ENCODE peak calls at places on chromosomes 16 and 17, in ten cellular contexts. P is K562, Q is mesenchymal stem cell, U is stomach, B is AG04449, F is tibial artery, I is ascending aorta, G is neuronal stem cell, A is Peyer's patch, D is uterus. C is an unnamed sample.

GRCh38 chr16:4319454-4319853 is 3.6 kb downstream of the GLIS2 start:
- DNase-seq in B (no peak), G (no peak), Q (no peak), F (peak; percentile 63), I (no peak), U (peak; percentile 46), D (no peak), A (peak; percentile 76), P (peak; percentile 70), C (no peak)

GRCh38 chr17:29760279-29760721 is 137.6 kb upstream of the CORO6 start:
- DNase-seq in I (no peak), Q (peak; percentile 58), D (no peak), A (peak; percentile 74), G (no peak), P (no peak), F (no peak), B (no peak), U (no peak), C (no peak)

GRCh38 chr16:1155353-1156110 is 2.6 kb downstream of the CACNA1H start:
- DNase-seq in A (no peak), D (no peak), G (no peak), P (no peak), Q (no peak), F (no peak), I (no peak), U (no peak), B (no peak), C (no peak)

GRCh38 chr17:45433136-45433535 is 466 bp upstream of the ARHGAP27 start:
- DNase-seq in A (no peak), G (no peak), P (no peak), D (no peak), Q (no peak), F (no peak), U (no peak), I (no peak), B (no peak), C (no peak)

GRCh38 chr16:63005356-63005755 is 969.1 kb upstream of the CDH8 start:
- DNase-seq in B (no peak), U (no peak), D (no peak), A (no peak), G (no peak), I (no peak), Q (no peak), P (no peak), F (no peak), C (no peak)

GRCh38 chr16:69411064-69411985 is 13.1 kb upstream of the CYB5B start:
- DNase-seq in G (no peak), F (no peak), I (no peak), B (no peak), A (no peak), P (no peak), Q (no peak), U (no peak), D (no peak), C (no peak)

GRCh38 chr16:89402962-89403361 is 87.4 kb downstream of the ANKRD11 start:
- DNase-seq in P (no peak), U (no peak), D (no peak), Q (no peak), G (no peak), F (no peak), A (peak; percentile 61), B (no peak), I (no peak), C (no peak)

GRCh38 chr16:2821483-2822157 is 4.6 kb downstream of the PRSS21 start:
- DNase-seq in F (peak; percentile 12), D (no peak), A (no peak), Q (no peak), G (no peak), I (no peak), U (no peak), P (no peak), B (no peak), C (no peak)

GRCh38 chr17:978110-979093 is 1.2 kb downstream of the NXN start:
- DNase-seq in Q (peak; percentile 68), D (no peak), F (no peak), B (no peak), G (peak; percentile 42), I (no peak), P (no peak), A (no peak), U (peak; percentile 32), C (no peak)

DNA sequence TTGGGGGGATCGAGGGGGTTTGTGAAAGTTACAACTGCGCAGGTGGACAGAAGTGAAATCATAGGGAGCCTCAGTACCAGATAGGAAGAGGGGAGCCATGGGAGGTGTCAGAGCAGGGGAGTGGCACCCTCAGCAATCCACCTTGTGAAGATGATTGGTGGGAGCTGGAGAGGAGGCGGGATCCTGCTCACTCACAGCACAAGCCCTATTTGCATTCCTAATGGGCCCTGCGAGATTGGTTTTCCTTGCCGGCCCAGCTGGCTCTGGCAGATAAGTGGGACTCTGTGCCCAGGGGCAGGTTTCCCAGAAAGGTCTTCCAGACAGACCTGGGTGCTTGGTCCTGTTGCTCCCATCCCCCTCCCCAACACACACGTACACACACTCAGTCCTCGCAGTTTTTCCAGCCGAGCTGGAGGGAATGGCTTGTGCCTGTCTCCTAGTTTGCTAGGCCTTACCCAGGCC is 9.4 kb downstream of the WNT3 start:
- DNase-seq in B (no peak), I (no peak), U (no peak), P (peak; percentile 90), G (no peak), D (no peak), A (no peak), F (no peak), Q (no peak), C (no peak)
- H3K4me3 ChIP-seq in B (no peak overlapping the region), I (no peak overlapping the region), U (no peak overlapping the region), P (no peak overlapping the region), G (no peak overlapping the region), D (no peak overlapping the region), A (no peak overlapping the region), F (no peak overlapping the region), Q (no peak overlapping the region), C (no peak overlapping the region)

DNA sequence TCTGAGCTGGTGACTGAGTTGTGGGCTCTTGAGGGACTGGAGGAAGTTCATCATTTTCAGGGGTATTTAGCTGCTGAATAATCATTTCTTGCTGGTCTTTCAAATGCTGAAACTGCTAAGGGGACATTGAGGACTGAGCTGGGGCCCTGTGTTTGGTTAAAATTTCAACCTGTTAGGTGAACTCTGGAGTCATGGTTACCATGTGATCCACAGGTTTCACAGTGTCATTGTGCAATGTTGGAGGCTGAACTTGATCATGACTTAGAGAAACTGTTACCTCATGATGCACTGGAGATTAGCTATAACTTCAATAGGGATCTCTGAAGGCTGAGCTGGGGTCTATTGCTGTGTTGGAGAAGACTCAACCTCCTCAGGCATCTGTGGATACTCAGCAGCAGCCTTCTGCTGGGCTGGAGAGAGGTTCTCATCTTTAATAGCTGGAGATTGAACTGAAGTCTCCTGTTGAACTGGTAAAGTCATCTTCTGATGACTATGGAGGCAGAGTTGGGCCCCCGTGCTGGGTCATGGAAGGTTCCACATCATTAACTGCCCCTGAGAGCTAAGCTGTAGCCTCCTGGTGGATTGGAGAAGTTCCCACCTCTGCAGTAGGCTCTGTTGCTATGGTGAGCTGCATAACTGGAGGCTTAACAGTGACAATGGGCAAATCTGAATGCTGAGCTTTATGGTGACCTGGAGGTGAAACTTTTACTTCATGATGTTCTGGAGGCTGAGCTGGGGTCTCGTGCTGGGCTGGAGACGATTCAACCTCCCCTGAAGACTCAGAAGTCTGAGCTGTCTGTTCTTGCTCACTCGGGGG is 15.2 kb downstream of the RDM1 start:
- DNase-seq in U (no peak), P (no peak), B (no peak), F (no peak), G (no peak), Q (no peak), I (no peak), A (no peak), D (no peak), C (no peak)
- H3K4me3 ChIP-seq in U (no peak overlapping the region), P (no peak overlapping the region), B (no peak overlapping the region), F (no peak overlapping the region), G (no peak overlapping the region), Q (no peak overlapping the region), I (no peak overlapping the region), A (no peak overlapping the region), D (no peak overlapping the region), C (no peak overlapping the region)

GRCh38 chr16:66619534-66620418 is 15.3 kb downstream of the CMTM3 start:
- DNase-seq in U (no peak), F (no peak), A (no peak), I (no peak), D (no peak), P (peak; percentile 75), B (no peak), G (no peak), Q (peak; percentile 69), C (peak; percentile 89)
- H3K4me3 ChIP-seq in U (no peak overlapping the region), F (no peak overlapping the region), A (no peak overlapping the region), I (no peak overlapping the region), D (no peak overlapping the region), P (no peak overlapping the region), B (no peak overlapping the region), G (no peak overlapping the region), Q (peak overlapping the region; percentile 34), C (no peak overlapping the region)

GRCh38 chr16:22945361-22945760 is 131.4 kb downstream of the HS3ST2 start:
- DNase-seq in D (peak; percentile 43), A (no peak), B (no peak), G (no peak), I (no peak), U (no peak), Q (no peak), P (no peak), F (no peak), C (no peak)

GRCh38 chr16:22948603-22949368 is 134.8 kb downstream of the HS3ST2 start:
- DNase-seq in D (peak; percentile 63), F (peak; percentile 68), P (peak; percentile 85), I (peak; percentile 12), U (peak; percentile 57), Q (peak; percentile 6), A (peak; percentile 71), G (peak; percentile 58), B (no peak), C (peak; percentile 9)

GRCh38 chr16:22946433-22946832 is 132.5 kb downstream of the HS3ST2 start:
- DNase-seq in G (no peak), U (no peak), A (no peak), F (no peak), D (no peak), B (no peak), Q (no peak), I (no peak), P (no peak), C (no peak)

GRCh38 chr16:22942812-22943211 is 128.8 kb downstream of the HS3ST2 start:
- DNase-seq in F (no peak), B (no peak), U (no peak), Q (no peak), P (no peak), I (no peak), D (peak; percentile 19), A (no peak), G (no peak), C (no peak)

GRCh38 chr16:22948058-22948602 is 134.2 kb downstream of the HS3ST2 start:
- DNase-seq in D (no peak), A (no peak), U (no peak), G (no peak), Q (no peak), F (no peak), B (no peak), P (no peak), I (no peak), C (no peak)
- H3K4me3 ChIP-seq in D (no peak overlapping the region), A (no peak overlapping the region), U (peak overlapping the region; percentile 20), G (no peak overlapping the region), Q (peak overlapping the region; percentile 64), F (no peak overlapping the region), B (no peak overlapping the region), P (no peak overlapping the region), I (peak overlapping the region; percentile 26), C (peak overlapping the region; percentile 28)

GRCh38 chr17:74325376-74325742 is 667 bp upstream of the KIF19 start:
- DNase-seq in Q (no peak), A (no peak), B (no peak), P (no peak), G (no peak), I (no peak), U (no peak), D (no peak), F (no peak), C (no peak)
- H3K4me3 ChIP-seq in Q (no peak overlapping the region), A (peak overlapping the region; percentile 52), B (no peak overlapping the region), P (no peak overlapping the region), G (peak overlapping the region; percentile 73), I (peak overlapping the region; percentile 55), U (peak overlapping the region; percentile 51), D (no peak overlapping the region), F (no peak overlapping the region), C (no peak overlapping the region)